ENCODE peak calls at places on chromosomes 3 and 15, in five cellular contexts. U is A673, B is stomach, X is AG04450, L is uterus. S is an unnamed sample.

GRCh38 chr3:157572559-157573270 is 69.5 kb upstream of the VEPH1 start:
- DNase-seq in L (no peak), U (peak), B (no peak), X (no peak), S (no peak)

GRCh38 chr15:72521682-72522081 is 47.6 kb downstream of the ARIH1 start:
- DNase-seq in B (no peak), U (peak), L (no peak), X (no peak), S (peak)

GRCh38 chr15:50358805-50359204 is 3.8 kb upstream of the GABPB1 start:
- DNase-seq in B (no peak), U (peak), L (no peak), X (no peak), S (no peak)

GRCh38 chr3:197906023-197906849 is 43.8 kb upstream of the RPL35A start:
- DNase-seq in X (peak), B (peak), U (peak), L (peak), S (peak)

GRCh38 chr3:50472958-50473357 is 30.5 kb downstream of the CACNA2D2 start:
- DNase-seq in X (no peak), U (no peak), L (no peak), B (no peak), S (no peak)

GRCh38 chr15:83324799-83325198 is 40.3 kb upstream of the BNC1 start:
- DNase-seq in U (no peak), B (no peak), L (no peak), X (no peak), S (peak)

GRCh38 chr3:23271876-23272741 is 69.0 kb downstream of the UBE2E2 start:
- DNase-seq in U (no peak), B (no peak), L (no peak), X (no peak), S (no peak)

GRCh38 chr15:99993681-99994131 is 260.5 kb upstream of the LYSMD4 start:
- DNase-seq in L (no peak), U (no peak), X (no peak), B (peak), S (no peak)

GRCh38 chr3:177554900-177555759 is 357.8 kb upstream of the TBL1XR1 start:
- DNase-seq in U (peak), B (no peak), L (no peak), X (no peak), S (peak)

GRCh38 chr15:70415330-70415884 is 317.7 kb upstream of the TLE3 start:
- DNase-seq in B (no peak), X (no peak), U (no peak), L (no peak), S (no peak)

GRCh38 chr3:141115752-141116541 is 64.8 kb downstream of the SPSB4 start:
- DNase-seq in L (no peak), X (no peak), U (no peak), B (no peak), S (no peak)

GRCh38 chr3:132083583-132084372 is 49.0 kb upstream of the CPNE4 start:
- DNase-seq in X (no peak), B (no peak), L (no peak), U (peak), S (peak)

GRCh38 chr3:197378987-197379718 is 80.7 kb upstream of the DLG1 start:
- DNase-seq in U (no peak), X (no peak), L (no peak), B (no peak), S (no peak)

GRCh38 chr15:35925634-35926380 is 379.8 kb upstream of the DPH6 start:
- DNase-seq in X (no peak), U (no peak), L (no peak), B (no peak), S (peak)

GRCh38 chr3:190288836-190289235 is 33.4 kb downstream of the CLDN1 start:
- DNase-seq in U (no peak), B (no peak), L (no peak), X (no peak), S (no peak)

GRCh38 chr15:76337047-76337738 is 620 bp downstream of the ISL2 start:
- DNase-seq in U (peak), X (no peak), B (no peak), L (no peak), S (no peak)

GRCh38 chr3:40780341-40780800 is 255.6 kb downstream of the ZNF621 start:
- DNase-seq in B (peak), X (no peak), U (no peak), L (peak), S (no peak)

GRCh38 chr3:40782086-40782721 is 257.4 kb downstream of the ZNF621 start:
- DNase-seq in L (no peak), B (no peak), X (no peak), U (peak), S (no peak)

GRCh38 chr3:40779039-40779438 is 254.3 kb downstream of the ZNF621 start:
- DNase-seq in X (no peak), B (no peak), U (no peak), L (no peak), S (no peak)

GRCh38 chr3:40780801-40781406 is 256.1 kb downstream of the ZNF621 start:
- DNase-seq in B (no peak), L (peak), U (no peak), X (no peak), S (peak)
- H3K27ac ChIP-seq in B (peak), L (peak), U (no peak), X (no peak), S (no peak)

GRCh38 chr15:38670142-38671002 is 105.8 kb upstream of the RASGRP1 start:
- DNase-seq in X (no peak), L (no peak), U (no peak), B (no peak), S (no peak)

GRCh38 chr15:38669160-38669505 is 104.5 kb upstream of the RASGRP1 start:
- DNase-seq in U (peak), X (no peak), L (no peak), B (no peak), S (no peak)

GRCh38 chr15:38672814-38673292 is 108.2 kb upstream of the RASGRP1 start:
- DNase-seq in U (no peak), L (no peak), B (no peak), X (no peak), S (no peak)

GRCh38 chr15:38671003-38671382 is 106.4 kb upstream of the RASGRP1 start:
- DNase-seq in U (no peak), L (no peak), B (no peak), X (no peak), S (no peak)

GRCh38 chr15:38671675-38672141 is 107.1 kb upstream of the RASGRP1 start:
- DNase-seq in U (no peak), X (no peak), B (no peak), L (no peak), S (no peak)
- H3K27ac ChIP-seq in U (no peak), X (no peak), B (no peak), L (no peak), S (no peak)

GRCh38 chr3:127762787-127763105 is 59.6 kb downstream of the MGLL start:
- DNase-seq in B (no peak), X (no peak), L (no peak), U (no peak), S (no peak)

GRCh38 chr3:127763816-127764215 is 58.5 kb downstream of the MGLL start:
- DNase-seq in L (no peak), U (no peak), B (no peak), X (no peak), S (no peak)

GRCh38 chr3:127761101-127761802 is 61.1 kb downstream of the MGLL start:
- DNase-seq in B (no peak), X (no peak), U (no peak), L (no peak), S (no peak)

GRCh38 chr3:127763337-127763736 is 59.0 kb downstream of the MGLL start:
- DNase-seq in L (no peak), U (no peak), X (no peak), B (no peak), S (no peak)

GRCh38 chr3:127762077-127762786 is 60.1 kb downstream of the MGLL start:
- DNase-seq in X (no peak), B (no peak), L (no peak), U (no peak), S (no peak)
- H3K27ac ChIP-seq in X (peak), B (peak), L (peak), U (no peak), S (no peak)

DNA sequence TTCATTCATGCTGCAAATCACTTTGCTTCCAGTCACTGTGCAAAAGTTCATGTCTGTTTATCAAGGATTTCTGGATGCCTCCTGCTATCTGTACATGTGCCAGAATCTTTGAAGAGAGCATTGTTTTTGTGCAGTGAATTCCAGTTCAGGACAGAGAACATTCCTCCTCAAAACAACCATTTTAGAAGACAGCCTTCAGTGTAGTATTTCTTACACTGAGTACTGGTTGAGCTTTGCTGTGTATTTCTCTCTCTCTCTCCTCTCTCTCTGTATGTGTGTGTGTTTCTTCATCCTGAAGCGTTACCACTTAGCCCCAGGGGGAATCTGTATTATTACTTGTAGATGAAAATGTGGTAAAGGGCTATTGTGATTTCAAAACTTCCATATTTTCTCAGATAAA is 123.8 kb upstream of the CHL1 start:
- DNase-seq in X (no peak), B (no peak), U (no peak), L (no peak), S (no peak)
- H3K27ac ChIP-seq in X (no peak), B (no peak), U (no peak), L (peak), S (no peak)

GRCh38 chr15:43932036-43932435 is 105.2 kb downstream of the WDR76 start:
- DNase-seq in U (no peak), B (no peak), X (no peak), L (no peak), S (no peak)

GRCh38 chr15:43932907-43933306 is 106.1 kb downstream of the WDR76 start:
- DNase-seq in X (no peak), B (no peak), U (no peak), L (no peak), S (no peak)

GRCh38 chr15:43930556-43930955 is 103.8 kb downstream of the WDR76 start:
- DNase-seq in L (no peak), X (no peak), U (no peak), B (no peak), S (no peak)

GRCh38 chr15:43928152-43928551 is 101.3 kb downstream of the WDR76 start:
- DNase-seq in X (no peak), L (no peak), B (no peak), U (no peak), S (no peak)

GRCh38 chr15:43930079-43930478 is 103.3 kb downstream of the WDR76 start:
- DNase-seq in B (no peak), U (peak), X (no peak), L (no peak), S (no peak)
- H3K27ac ChIP-seq in B (no peak), U (no peak), X (no peak), L (no peak), S (no peak)